ENCODE peak calls at places on chromosomes 2 and 18, in seven cellular contexts. M is NCI-H146; G is activated CD4-positive, CD25-positive, alpha-beta regulatory T cell treated with anti-CD3 and anti-CD28 coated beads, Interleukin-2, amount 50 U/mL, for 72 hours; A is NCI-H524; E is neural progenitor cell; Z is endothelial cell; N is GF-D8. F is an unnamed sample.

GRCh38 chr2:42052702-42053481 is 5.1 kb downstream of the PKDCC start:
- DNase-seq in M (no peak), G (no peak), E (no peak), N (no peak), A (no peak), Z (no peak), F (no peak)

GRCh38 chr2:156396126-156396525 is 40.1 kb upstream of the GPD2 start:
- DNase-seq in N (no peak), G (no peak), A (no peak), M (no peak), E (no peak), Z (no peak), F (no peak)

GRCh38 chr2:156319811-156320490 is 12.6 kb downstream of the NR4A2 start:
- DNase-seq in A (no peak), Z (no peak), M (no peak), G (no peak), N (no peak), E (peak), F (no peak)

GRCh38 chr2:127485694-127486071 is 40.6 kb downstream of the IWS1 start:
- DNase-seq in N (peak), E (no peak), G (no peak), A (no peak), Z (no peak), M (no peak), F (no peak)

GRCh38 chr2:223585691-223586090 is 16.5 kb downstream of the SCG2 start:
- DNase-seq in N (no peak), A (peak), Z (no peak), G (no peak), M (peak), E (no peak), F (no peak)

GRCh38 chr18:9055185-9055584 is 47.3 kb upstream of the NDUFV2 start:
- DNase-seq in A (no peak), G (no peak), N (no peak), Z (no peak), M (no peak), E (no peak), F (no peak)

GRCh38 chr2:26599387-26599786 is 41.8 kb downstream of the CIB4 start:
- DNase-seq in N (no peak), A (no peak), E (no peak), Z (no peak), M (no peak), G (no peak), F (no peak)

GRCh38 chr2:241129086-241129871 is 20.0 kb downstream of the PASK start:
- DNase-seq in N (no peak), G (no peak), E (no peak), M (no peak), A (no peak), Z (no peak), F (no peak)

GRCh38 chr18:58525928-58526424 is 102.9 kb downstream of the ALPK2 start:
- DNase-seq in M (no peak), A (no peak), N (no peak), G (no peak), Z (no peak), E (no peak), F (no peak)

GRCh38 chr18:25826823-25827617 is 263.4 kb downstream of the SS18 start:
- DNase-seq in N (no peak), A (no peak), E (no peak), M (no peak), Z (no peak), G (no peak), F (no peak)

GRCh38 chr2:52340185-52340584 is 1308.3 kb upstream of the NRXN1 start:
- DNase-seq in E (peak), A (no peak), M (no peak), Z (no peak), N (no peak), G (no peak), F (no peak)